ENCODE peak calls at places on chromosomes 12 and 14, in eight cellular contexts. One of them, this sample, is unnamed.

GRCh38 chr12:68792952-68793351 is 15.0 kb upstream of the MDM2 start:
- DNase-seq in breast epithelium: no peak
- DNase-seq in HCT116: peak; percentile 59
- DNase-seq in uterus: no peak
- DNase-seq in stomach: no peak
- DNase-seq in K562: peak; percentile 72
- DNase-seq in heart left ventricle: no peak
- DNase-seq in ovary: no peak
- DNase-seq in this sample: peak; percentile 77

GRCh38 chr12:27094726-27095125 is 12.3 kb upstream of the C12orf71 start:
- DNase-seq in stomach: no peak
- DNase-seq in HCT116: no peak
- DNase-seq in heart left ventricle: no peak
- DNase-seq in uterus: no peak
- DNase-seq in ovary: no peak
- DNase-seq in breast epithelium: no peak
- DNase-seq in K562: no peak
- DNase-seq in this sample: no peak

GRCh38 chr14:77612011-77612620 is 4.3 kb downstream of the SPTLC2 start:
- DNase-seq in uterus: no peak
- DNase-seq in HCT116: no peak
- DNase-seq in K562: no peak
- DNase-seq in stomach: no peak
- DNase-seq in breast epithelium: no peak
- DNase-seq in ovary: no peak
- DNase-seq in heart left ventricle: no peak
- DNase-seq in this sample: no peak

GRCh38 chr12:76962099-76962498 is 83.3 kb upstream of the CSRP2 start:
- DNase-seq in HCT116: no peak
- DNase-seq in K562: no peak
- DNase-seq in heart left ventricle: no peak
- DNase-seq in stomach: no peak
- DNase-seq in breast epithelium: no peak
- DNase-seq in ovary: no peak
- DNase-seq in uterus: no peak
- DNase-seq in this sample: no peak

GRCh38 chr12:75986001-75986739 is 45.4 kb downstream of the PHLDA1 start:
- DNase-seq in uterus: no peak
- DNase-seq in HCT116: no peak
- DNase-seq in heart left ventricle: no peak
- DNase-seq in stomach: no peak
- DNase-seq in K562: no peak
- DNase-seq in breast epithelium: no peak
- DNase-seq in ovary: no peak
- DNase-seq in this sample: no peak

GRCh38 chr14:101087614-101088394 is 184.3 kb upstream of the RTL1 start:
- DNase-seq in HCT116: no peak
- DNase-seq in ovary: no peak
- DNase-seq in uterus: no peak
- DNase-seq in K562: no peak
- DNase-seq in stomach: peak; percentile 7
- DNase-seq in breast epithelium: peak; percentile 2
- DNase-seq in heart left ventricle: peak; percentile 51
- DNase-seq in this sample: no peak

GRCh38 chr14:106318700-106319099 is 792.3 kb downstream of the TMEM121 start:
- DNase-seq in K562: peak; percentile 9
- DNase-seq in HCT116: no peak
- DNase-seq in ovary: no peak
- DNase-seq in uterus: no peak
- DNase-seq in stomach: no peak
- DNase-seq in heart left ventricle: no peak
- DNase-seq in breast epithelium: no peak
- DNase-seq in this sample: peak; percentile 23

GRCh38 chr12:40031965-40032364 is 73.9 kb downstream of the SLC2A13 start:
- DNase-seq in stomach: no peak
- DNase-seq in breast epithelium: no peak
- DNase-seq in heart left ventricle: no peak
- DNase-seq in HCT116: no peak
- DNase-seq in K562: no peak
- DNase-seq in uterus: no peak
- DNase-seq in ovary: no peak
- DNase-seq in this sample: no peak

GRCh38 chr14:65940056-65940735 is 527.7 kb downstream of the FUT8 start:
- DNase-seq in heart left ventricle: no peak
- DNase-seq in K562: peak; percentile 43
- DNase-seq in breast epithelium: no peak
- DNase-seq in stomach: no peak
- DNase-seq in HCT116: peak; percentile 39
- DNase-seq in uterus: no peak
- DNase-seq in ovary: no peak
- DNase-seq in this sample: peak; percentile 47

GRCh38 chr12:78261901-78262300 is 431.2 kb downstream of the NAV3 start:
- DNase-seq in breast epithelium: no peak
- DNase-seq in ovary: no peak
- DNase-seq in K562: no peak
- DNase-seq in heart left ventricle: no peak
- DNase-seq in uterus: no peak
- DNase-seq in HCT116: no peak
- DNase-seq in stomach: no peak
- DNase-seq in this sample: no peak

GRCh38 chr14:76997257-76997970 is 31.1 kb downstream of the IRF2BPL start:
- DNase-seq in uterus: no peak
- DNase-seq in heart left ventricle: no peak
- DNase-seq in breast epithelium: no peak
- DNase-seq in K562: no peak
- DNase-seq in ovary: no peak
- DNase-seq in stomach: no peak
- DNase-seq in HCT116: no peak
- DNase-seq in this sample: no peak

GRCh38 chr14:68794130-68794855 is 1.4 kb upstream of the ZFP36L1 start:
- DNase-seq in K562: peak; percentile 65
- DNase-seq in stomach: peak; percentile 85
- DNase-seq in breast epithelium: peak; percentile 92
- DNase-seq in ovary: peak; percentile 88
- DNase-seq in uterus: peak; percentile 94
- DNase-seq in HCT116: no peak
- DNase-seq in heart left ventricle: peak; percentile 94
- DNase-seq in this sample: peak; percentile 87

GRCh38 chr14:68792022-68792829 is 641 bp downstream of the ZFP36L1 start:
- DNase-seq in stomach: peak; percentile 29
- DNase-seq in breast epithelium: peak; percentile 34
- DNase-seq in heart left ventricle: no peak
- DNase-seq in uterus: peak; percentile 49
- DNase-seq in ovary: no peak
- DNase-seq in HCT116: no peak
- DNase-seq in K562: peak; percentile 34
- DNase-seq in this sample: peak; percentile 61

GRCh38 chr14:68793734-68794129 is 865 bp upstream of the ZFP36L1 start:
- DNase-seq in HCT116: no peak
- DNase-seq in uterus: no peak
- DNase-seq in K562: peak; percentile 54
- DNase-seq in heart left ventricle: no peak
- DNase-seq in ovary: no peak
- DNase-seq in breast epithelium: no peak
- DNase-seq in stomach: no peak
- DNase-seq in this sample: no peak

GRCh38 chr14:68791078-68791983 is 1.5 kb downstream of the ZFP36L1 start:
- DNase-seq in K562: peak; percentile 37
- DNase-seq in uterus: peak; percentile 26
- DNase-seq in heart left ventricle: no peak
- DNase-seq in stomach: peak; percentile 27
- DNase-seq in HCT116: no peak
- DNase-seq in breast epithelium: peak; percentile 30
- DNase-seq in ovary: no peak
- DNase-seq in this sample: peak; percentile 61

GRCh38 chr14:68792830-68793733 is at the start of gene ZFP36L1:
- DNase-seq in ovary: peak; percentile 97
- DNase-seq in uterus: peak; percentile 96
- DNase-seq in breast epithelium: peak; percentile 95
- DNase-seq in stomach: peak; percentile 92
- DNase-seq in heart left ventricle: peak; percentile 97
- DNase-seq in K562: peak; percentile 91
- DNase-seq in HCT116: peak; percentile 95
- DNase-seq in this sample: peak; percentile 97
- TF ChIP-seq POLR2A in ovary: peak; percentile 99
- TF ChIP-seq POLR2A in uterus: peak; percentile 98
- TF ChIP-seq POLR2A in breast epithelium: peak; percentile 100
- TF ChIP-seq POLR2A in stomach: no peak
- TF ChIP-seq POLR2A in heart left ventricle: peak; percentile 91
- TF ChIP-seq POLR2A in K562: peak; percentile 90
- TF ChIP-seq POLR2A in HCT116: peak; percentile 98
- TF ChIP-seq POLR2A in this sample: peak; percentile 91

GRCh38 chr12:88141425-88141773 is 489 bp downstream of the CEP290 start:
- DNase-seq in stomach: no peak
- DNase-seq in uterus: no peak
- DNase-seq in breast epithelium: no peak
- DNase-seq in ovary: no peak
- DNase-seq in HCT116: no peak
- DNase-seq in K562: no peak
- DNase-seq in heart left ventricle: no peak
- DNase-seq in this sample: no peak

GRCh38 chr12:88144546-88145468 is 2.7 kb downstream of the TMTC3 start:
- DNase-seq in HCT116: no peak
- DNase-seq in heart left ventricle: no peak
- DNase-seq in stomach: no peak
- DNase-seq in ovary: no peak
- DNase-seq in K562: no peak
- DNase-seq in breast epithelium: no peak
- DNase-seq in uterus: no peak
- DNase-seq in this sample: no peak

GRCh38 chr12:88142610-88142991 is 494 bp downstream of the TMTC3 start:
- DNase-seq in breast epithelium: no peak
- DNase-seq in uterus: peak; percentile 22
- DNase-seq in HCT116: no peak
- DNase-seq in ovary: peak; percentile 39
- DNase-seq in heart left ventricle: peak; percentile 47
- DNase-seq in stomach: peak; percentile 28
- DNase-seq in K562: no peak
- DNase-seq in this sample: no peak

GRCh38 chr12:88144037-88144436 is 1.9 kb downstream of the TMTC3 start:
- DNase-seq in breast epithelium: no peak
- DNase-seq in HCT116: no peak
- DNase-seq in ovary: no peak
- DNase-seq in stomach: no peak
- DNase-seq in heart left ventricle: no peak
- DNase-seq in uterus: no peak
- DNase-seq in K562: no peak
- DNase-seq in this sample: no peak

DNA sequence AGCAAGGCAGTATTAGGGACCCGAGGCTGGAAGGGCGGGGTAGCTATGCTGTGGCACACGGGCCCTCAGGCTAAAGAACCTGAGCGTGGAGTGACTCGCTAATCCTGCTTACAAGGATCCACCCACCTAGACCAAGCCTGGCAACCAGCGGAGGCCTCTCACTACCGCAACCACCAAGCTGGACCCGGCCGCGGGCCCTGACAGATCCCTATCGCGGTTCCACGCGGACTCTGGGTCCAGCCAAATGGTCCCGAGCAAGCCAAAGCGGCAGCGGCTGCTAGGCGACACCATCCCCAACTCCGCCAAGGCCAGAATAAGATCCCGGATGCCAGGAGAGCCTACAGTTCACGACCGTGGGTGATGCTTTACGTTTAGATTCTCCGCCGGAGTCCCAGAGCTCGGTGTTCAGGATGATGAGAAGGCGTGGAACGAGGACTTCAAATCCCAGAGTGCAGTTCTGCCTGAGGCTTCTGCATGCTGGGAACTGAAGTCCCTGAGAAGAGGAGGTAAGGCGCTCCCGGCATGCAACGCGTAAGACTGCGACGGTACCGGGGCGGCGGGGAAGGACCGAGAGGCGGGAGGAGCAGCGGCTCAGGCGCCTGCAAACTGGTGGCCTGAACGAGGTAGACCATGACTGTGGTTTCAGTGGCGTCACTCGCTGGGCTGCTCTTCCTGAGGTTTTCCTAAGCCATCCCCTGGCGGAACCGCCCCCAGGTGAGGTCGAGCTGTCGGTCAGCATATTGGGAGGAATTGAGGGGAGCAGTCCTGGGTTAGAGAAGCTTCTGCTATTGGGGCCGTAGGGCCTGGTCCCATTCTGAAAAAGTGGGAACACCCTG is at the start of the genes CEP290 and TMTC3:
- DNase-seq in ovary: peak; percentile 91
- DNase-seq in HCT116: peak; percentile 99
- DNase-seq in breast epithelium: peak; percentile 98
- DNase-seq in stomach: peak; percentile 94
- DNase-seq in K562: peak; percentile 98
- DNase-seq in uterus: peak; percentile 96
- DNase-seq in heart left ventricle: peak; percentile 94
- DNase-seq in this sample: peak; percentile 98
- TF ChIP-seq POLR2A in ovary: peak; percentile 30
- TF ChIP-seq POLR2A in HCT116: peak; percentile 53
- TF ChIP-seq POLR2A in breast epithelium: peak; percentile 51
- TF ChIP-seq POLR2A in stomach: no peak
- TF ChIP-seq POLR2A in K562: peak; percentile 75
- TF ChIP-seq POLR2A in uterus: peak; percentile 68
- TF ChIP-seq POLR2A in heart left ventricle: no peak
- TF ChIP-seq POLR2A in this sample: peak; percentile 87

DNA sequence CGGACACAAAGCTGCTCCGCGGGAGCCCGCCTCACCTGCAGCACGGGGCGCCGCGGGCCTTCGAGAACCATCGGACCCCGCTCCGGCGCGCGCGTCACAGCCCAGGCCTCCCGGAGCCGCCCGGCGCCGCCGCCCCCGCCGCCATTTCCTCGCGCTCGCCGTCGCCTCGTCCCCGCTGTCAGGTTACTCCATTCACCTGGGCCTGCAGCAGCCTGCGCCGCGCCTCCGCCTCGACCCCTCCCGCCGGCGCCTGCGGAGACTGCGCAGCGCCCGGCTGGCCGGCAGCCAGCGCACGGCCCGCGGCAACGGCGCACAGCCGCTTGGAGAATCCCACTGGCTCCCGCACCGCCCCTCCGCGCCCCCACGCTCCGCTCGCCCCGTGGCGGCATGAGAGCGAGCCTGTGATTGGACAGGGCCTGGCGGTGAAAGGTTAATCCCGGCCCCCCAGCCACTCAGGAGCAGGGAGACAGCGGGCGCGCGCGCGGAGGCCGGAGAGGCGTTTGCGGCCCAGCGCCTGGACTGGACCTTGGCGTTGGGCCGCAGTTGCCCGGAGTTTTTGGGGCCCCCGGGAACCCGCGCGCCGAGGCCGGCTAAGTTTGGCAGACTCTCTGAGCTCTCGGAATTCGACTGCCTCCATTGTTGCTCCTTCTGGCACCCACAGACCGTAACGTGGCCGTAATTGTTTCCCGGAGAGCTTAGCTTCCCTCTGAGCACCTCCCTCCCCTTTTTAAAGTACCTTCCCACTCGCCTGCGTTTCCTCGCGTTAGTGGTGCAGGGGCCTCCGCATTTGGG is at the start of gene DICER1:
- DNase-seq in heart left ventricle: peak; percentile 99
- DNase-seq in breast epithelium: peak; percentile 97
- DNase-seq in HCT116: peak; percentile 83
- DNase-seq in uterus: peak; percentile 97
- DNase-seq in stomach: peak; percentile 99
- DNase-seq in ovary: peak; percentile 100
- DNase-seq in K562: peak; percentile 91
- DNase-seq in this sample: peak; percentile 94
- TF ChIP-seq POLR2A in heart left ventricle: no peak
- TF ChIP-seq POLR2A in breast epithelium: peak; percentile 64
- TF ChIP-seq POLR2A in HCT116: peak; percentile 47
- TF ChIP-seq POLR2A in uterus: peak; percentile 66
- TF ChIP-seq POLR2A in stomach: no peak
- TF ChIP-seq POLR2A in ovary: peak; percentile 61
- TF ChIP-seq POLR2A in K562: peak; percentile 68
- TF ChIP-seq POLR2A in this sample: peak; percentile 61

GRCh38 chr14:73789996-73790581 is 61.5 kb upstream of the PTGR2 start:
- DNase-seq in heart left ventricle: peak; percentile 63
- DNase-seq in stomach: no peak
- DNase-seq in uterus: peak; percentile 89
- DNase-seq in ovary: peak; percentile 69
- DNase-seq in HCT116: no peak
- DNase-seq in K562: no peak
- DNase-seq in breast epithelium: peak; percentile 70
- DNase-seq in this sample: no peak
- TF ChIP-seq POLR2A in heart left ventricle: no peak
- TF ChIP-seq POLR2A in stomach: no peak
- TF ChIP-seq POLR2A in uterus: peak; percentile 56
- TF ChIP-seq POLR2A in ovary: peak; percentile 58
- TF ChIP-seq POLR2A in HCT116: no peak
- TF ChIP-seq POLR2A in K562: no peak
- TF ChIP-seq POLR2A in breast epithelium: no peak
- TF ChIP-seq POLR2A in this sample: no peak